ENCODE peak calls at places on chromosomes 2 and 18, in four cellular contexts. One of them, this sample, is unnamed.

GRCh38 chr2:217661378-217661777 is 341.4 kb downstream of the TNS1 start:
- DNase-seq in A549: no peak
- DNase-seq in SK-N-SH: no peak
- DNase-seq in upper lobe of left lung: no peak
- DNase-seq in this sample: no peak

GRCh38 chr2:132609101-132609890 is 60.7 kb downstream of the LYPD1 start:
- DNase-seq in A549: no peak
- DNase-seq in SK-N-SH: no peak
- DNase-seq in upper lobe of left lung: no peak
- DNase-seq in this sample: peak

GRCh38 chr18:13242797-13243196 is 24.2 kb downstream of the LDLRAD4 start:
- DNase-seq in A549: no peak
- DNase-seq in SK-N-SH: no peak
- DNase-seq in upper lobe of left lung: no peak
- DNase-seq in this sample: no peak

GRCh38 chr2:187461294-187462261 is 13.5 kb upstream of the CALCRL start:
- DNase-seq in A549: no peak
- DNase-seq in SK-N-SH: no peak
- DNase-seq in upper lobe of left lung: no peak
- DNase-seq in this sample: no peak

GRCh38 chr2:50564781-50565180 is 467.2 kb downstream of the NRXN1 start:
- DNase-seq in A549: no peak
- DNase-seq in SK-N-SH: no peak
- DNase-seq in upper lobe of left lung: no peak
- DNase-seq in this sample: no peak

GRCh38 chr18:12287684-12288405 is 20.2 kb upstream of the TUBB6 start:
- DNase-seq in A549: peak
- DNase-seq in SK-N-SH: peak
- DNase-seq in upper lobe of left lung: peak
- DNase-seq in this sample: peak

GRCh38 chr2:238305092-238305862 is 15.0 kb upstream of the TRAF3IP1 start:
- DNase-seq in A549: peak
- DNase-seq in SK-N-SH: no peak
- DNase-seq in upper lobe of left lung: no peak
- DNase-seq in this sample: no peak

GRCh38 chr2:88600038-88600465 is 27.2 kb downstream of the EIF2AK3 start:
- DNase-seq in A549: peak
- DNase-seq in SK-N-SH: peak
- DNase-seq in upper lobe of left lung: peak
- DNase-seq in this sample: peak

GRCh38 chr2:12221583-12221982 is 475.2 kb downstream of the LPIN1 start:
- DNase-seq in A549: no peak
- DNase-seq in SK-N-SH: no peak
- DNase-seq in upper lobe of left lung: no peak
- DNase-seq in this sample: no peak

GRCh38 chr2:86357392-86357963 is 20.1 kb upstream of the REEP1 start:
- DNase-seq in A549: no peak
- DNase-seq in SK-N-SH: no peak
- DNase-seq in upper lobe of left lung: no peak
- DNase-seq in this sample: no peak

GRCh38 chr2:232300894-232301387 is 77.6 kb upstream of the ALPP start:
- DNase-seq in A549: peak
- DNase-seq in SK-N-SH: no peak
- DNase-seq in upper lobe of left lung: no peak
- DNase-seq in this sample: no peak

GRCh38 chr2:37449686-37450392 is 105.4 kb downstream of the QPCT start:
- DNase-seq in A549: no peak
- DNase-seq in SK-N-SH: no peak
- DNase-seq in upper lobe of left lung: no peak
- DNase-seq in this sample: peak

GRCh38 chr2:242002944-242003343 is 133.4 kb downstream of the RTP5 start:
- DNase-seq in A549: no peak
- DNase-seq in SK-N-SH: no peak
- DNase-seq in upper lobe of left lung: no peak
- DNase-seq in this sample: no peak

GRCh38 chr2:3426615-3427014 is 47.1 kb downstream of the TRAPPC12 start:
- DNase-seq in A549: no peak
- DNase-seq in SK-N-SH: no peak
- DNase-seq in upper lobe of left lung: no peak
- DNase-seq in this sample: no peak

GRCh38 chr2:45849491-45850283 is 198.2 kb downstream of the PRKCE start:
- DNase-seq in A549: no peak
- DNase-seq in SK-N-SH: no peak
- DNase-seq in upper lobe of left lung: no peak
- DNase-seq in this sample: no peak

GRCh38 chr2:106812377-106812776 is 73.6 kb downstream of the ST6GAL2 start:
- DNase-seq in A549: no peak
- DNase-seq in SK-N-SH: no peak
- DNase-seq in upper lobe of left lung: no peak
- DNase-seq in this sample: no peak

GRCh38 chr2:69582582-69583176 is 60.9 kb downstream of the AAK1 start:
- DNase-seq in A549: no peak
- DNase-seq in SK-N-SH: no peak
- DNase-seq in upper lobe of left lung: no peak
- DNase-seq in this sample: peak

GRCh38 chr2:132884692-132885091 is 214.7 kb upstream of the LYPD1 start:
- DNase-seq in A549: no peak
- DNase-seq in SK-N-SH: no peak
- DNase-seq in upper lobe of left lung: no peak
- DNase-seq in this sample: no peak

GRCh38 chr2:175004730-175004979 is 526 bp downstream of the CHN1 start:
- DNase-seq in A549: no peak
- DNase-seq in SK-N-SH: peak
- DNase-seq in upper lobe of left lung: no peak
- DNase-seq in this sample: no peak

GRCh38 chr18:74541703-74542555 is 7.6 kb downstream of the CNDP1 start:
- DNase-seq in A549: no peak
- DNase-seq in SK-N-SH: no peak
- DNase-seq in upper lobe of left lung: peak
- DNase-seq in this sample: peak

GRCh38 chr2:237177986-237178385 is 92.3 kb downstream of the COPS8 start:
- DNase-seq in A549: no peak
- DNase-seq in SK-N-SH: no peak
- DNase-seq in upper lobe of left lung: no peak
- DNase-seq in this sample: no peak

GRCh38 chr2:38535745-38536506 is 66.8 kb downstream of the HNRNPLL start:
- DNase-seq in A549: peak
- DNase-seq in SK-N-SH: peak
- DNase-seq in upper lobe of left lung: peak
- DNase-seq in this sample: peak

GRCh38 chr2:55418512-55419235 is 982 bp downstream of the CCDC88A start:
- DNase-seq in A549: peak
- DNase-seq in SK-N-SH: peak
- DNase-seq in upper lobe of left lung: no peak
- DNase-seq in this sample: no peak

GRCh38 chr2:69292326-69292725 is 94.7 kb downstream of the GFPT1 start:
- DNase-seq in A549: no peak
- DNase-seq in SK-N-SH: no peak
- DNase-seq in upper lobe of left lung: no peak
- DNase-seq in this sample: no peak

GRCh38 chr2:105166671-105167070 is 74.9 kb upstream of the GPR45 start:
- DNase-seq in A549: no peak
- DNase-seq in SK-N-SH: no peak
- DNase-seq in upper lobe of left lung: no peak
- DNase-seq in this sample: no peak

GRCh38 chr2:100625731-100626130 is 62.9 kb downstream of the PDCL3 start:
- DNase-seq in A549: no peak
- DNase-seq in SK-N-SH: peak
- DNase-seq in upper lobe of left lung: no peak
- DNase-seq in this sample: no peak

GRCh38 chr18:24027156-24027555 is 12.6 kb downstream of the TTC39C start:
- DNase-seq in A549: no peak
- DNase-seq in SK-N-SH: no peak
- DNase-seq in upper lobe of left lung: peak
- DNase-seq in this sample: no peak

GRCh38 chr2:237691200-237691907 is 64.0 kb downstream of the LRRFIP1 start:
- DNase-seq in A549: peak
- DNase-seq in SK-N-SH: no peak
- DNase-seq in upper lobe of left lung: no peak
- DNase-seq in this sample: no peak

GRCh38 chr2:101124061-101124460 is 27.1 kb downstream of the TBC1D8 start:
- DNase-seq in A549: no peak
- DNase-seq in SK-N-SH: no peak
- DNase-seq in upper lobe of left lung: no peak
- DNase-seq in this sample: no peak

DNA sequence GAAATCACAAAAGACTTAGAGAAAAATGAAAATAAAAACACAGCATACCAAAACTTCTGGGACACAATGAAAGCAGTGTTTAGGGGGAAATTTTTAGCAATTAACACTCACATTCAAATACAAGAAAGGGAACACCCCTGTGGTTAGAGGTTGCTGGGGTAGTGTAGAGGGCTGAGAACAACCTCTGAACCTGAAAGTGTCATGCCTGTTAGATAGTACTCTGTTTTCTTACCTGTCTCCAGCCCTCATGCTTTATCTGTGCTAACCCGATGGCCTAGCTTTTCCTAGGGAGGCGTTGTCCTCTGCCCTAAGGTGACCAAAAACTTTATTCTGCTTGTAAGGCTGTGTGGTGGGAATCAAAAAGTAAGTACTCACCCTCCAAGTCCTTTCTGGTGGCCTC is 122.6 kb upstream of the OTX1 start:
- DNase-seq in A549: no peak
- DNase-seq in SK-N-SH: no peak
- DNase-seq in upper lobe of left lung: no peak
- DNase-seq in this sample: no peak
- TF ChIP-seq EP300 in A549: no peak
- TF ChIP-seq EP300 in SK-N-SH: no peak
- TF ChIP-seq EP300 in upper lobe of left lung: no peak
- TF ChIP-seq EP300 in this sample: no peak

DNA sequence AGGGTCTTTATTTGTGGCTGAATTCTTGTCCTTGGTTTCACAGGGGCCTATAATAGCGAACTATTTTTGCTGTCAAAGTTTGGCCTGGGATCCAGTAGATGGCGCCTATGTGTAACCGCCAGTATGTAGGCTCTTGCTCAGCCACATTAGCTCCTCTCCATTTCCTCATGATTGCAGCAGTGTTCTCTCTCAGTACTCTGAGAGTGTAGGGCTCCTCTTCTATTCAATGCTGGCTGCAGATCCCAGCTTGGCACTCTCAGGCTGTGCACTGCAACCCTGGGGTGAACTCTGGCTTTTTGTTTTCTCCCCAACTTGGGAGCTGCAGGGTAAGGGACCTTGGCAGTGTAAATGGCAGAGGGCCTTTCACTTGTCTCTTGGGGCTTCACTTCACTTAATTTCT is 344.6 kb upstream of the CHAC2 start:
- DNase-seq in A549: peak
- DNase-seq in SK-N-SH: peak
- DNase-seq in upper lobe of left lung: peak
- DNase-seq in this sample: peak
- TF ChIP-seq EP300 in A549: no peak
- TF ChIP-seq EP300 in SK-N-SH: no peak
- TF ChIP-seq EP300 in upper lobe of left lung: no peak
- TF ChIP-seq EP300 in this sample: no peak

GRCh38 chr2:16635796-16636699 is 29.6 kb downstream of the CYRIA start:
- DNase-seq in A549: no peak
- DNase-seq in SK-N-SH: peak
- DNase-seq in upper lobe of left lung: no peak
- DNase-seq in this sample: no peak
- TF ChIP-seq EP300 in A549: no peak
- TF ChIP-seq EP300 in SK-N-SH: no peak
- TF ChIP-seq EP300 in upper lobe of left lung: no peak
- TF ChIP-seq EP300 in this sample: no peak

GRCh38 chr2:47359375-47359868 is 43.5 kb upstream of the MSH2 start:
- DNase-seq in A549: no peak
- DNase-seq in SK-N-SH: no peak
- DNase-seq in upper lobe of left lung: no peak
- DNase-seq in this sample: no peak

GRCh38 chr2:47354817-47355653 is 47.9 kb upstream of the MSH2 start:
- DNase-seq in A549: no peak
- DNase-seq in SK-N-SH: no peak
- DNase-seq in upper lobe of left lung: no peak
- DNase-seq in this sample: no peak

GRCh38 chr2:47360937-47361336 is 42.0 kb upstream of the MSH2 start:
- DNase-seq in A549: peak
- DNase-seq in SK-N-SH: no peak
- DNase-seq in upper lobe of left lung: no peak
- DNase-seq in this sample: no peak

GRCh38 chr2:47357475-47357874 is 45.5 kb upstream of the MSH2 start:
- DNase-seq in A549: peak
- DNase-seq in SK-N-SH: no peak
- DNase-seq in upper lobe of left lung: no peak
- DNase-seq in this sample: no peak

GRCh38 chr2:47360283-47360682 is 42.7 kb upstream of the MSH2 start:
- DNase-seq in A549: no peak
- DNase-seq in SK-N-SH: no peak
- DNase-seq in upper lobe of left lung: no peak
- DNase-seq in this sample: no peak
- TF ChIP-seq EP300 in A549: no peak
- TF ChIP-seq EP300 in SK-N-SH: no peak
- TF ChIP-seq EP300 in upper lobe of left lung: no peak
- TF ChIP-seq EP300 in this sample: no peak

DNA sequence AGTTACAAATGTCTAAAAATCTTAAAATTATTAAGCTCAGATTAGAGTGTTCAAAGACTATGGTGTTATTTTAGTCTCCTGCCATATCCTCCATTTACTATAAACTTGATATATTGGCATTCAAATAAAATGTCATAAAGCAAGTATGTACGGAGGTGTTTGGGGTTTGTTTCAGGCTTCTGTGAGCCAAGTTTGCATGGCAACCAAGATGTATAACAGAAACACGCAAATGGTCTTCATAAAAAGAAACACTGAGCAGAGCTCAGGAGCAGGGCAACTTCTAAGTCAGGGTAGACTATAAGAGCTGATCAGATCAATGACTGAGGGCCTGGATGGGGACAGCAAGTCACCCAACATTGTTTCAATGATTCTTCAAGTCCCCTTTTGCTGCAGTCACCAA is 20.5 kb upstream of the OSR1 start:
- DNase-seq in A549: no peak
- DNase-seq in SK-N-SH: no peak
- DNase-seq in upper lobe of left lung: no peak
- DNase-seq in this sample: no peak
- TF ChIP-seq EP300 in A549: no peak
- TF ChIP-seq EP300 in SK-N-SH: no peak
- TF ChIP-seq EP300 in upper lobe of left lung: no peak
- TF ChIP-seq EP300 in this sample: no peak

GRCh38 chr2:111957872-111958354 is 59.5 kb downstream of the MERTK start:
- DNase-seq in A549: no peak
- DNase-seq in SK-N-SH: no peak
- DNase-seq in upper lobe of left lung: no peak
- DNase-seq in this sample: no peak
- TF ChIP-seq EP300 in A549: no peak
- TF ChIP-seq EP300 in SK-N-SH: no peak
- TF ChIP-seq EP300 in upper lobe of left lung: no peak
- TF ChIP-seq EP300 in this sample: no peak

This sample was measured in stomach.